ENCODE peak calls at places on chromosomes 1 and 21, in seven cellular contexts. K is right lobe of liver, R is ovary, E is esophagus squamous epithelium, I is adrenal gland, H is A549, O is breast epithelium. T is an unnamed sample.

GRCh38 chr1:24995661-24996060 is 65.6 kb upstream of the RUNX3 start:
- DNase-seq in E (no peak), R (no peak), I (no peak), O (no peak), K (peak; percentile 5), H (no peak), T (no peak)

GRCh38 chr1:53728702-53729535 is 10.0 kb downstream of the GLIS1 start:
- DNase-seq in O (no peak), H (no peak), K (no peak), I (no peak), E (no peak), R (no peak), T (no peak)

GRCh38 chr1:9602794-9603167 is 14.1 kb downstream of the TMEM201 start:
- DNase-seq in R (no peak), H (no peak), I (no peak), O (no peak), K (no peak), E (no peak), T (no peak)

GRCh38 chr1:19310720-19311502 is 1.0 kb downstream of the AKR7A2 start:
- DNase-seq in O (no peak), H (no peak), K (no peak), I (no peak), R (no peak), E (no peak), T (no peak)

GRCh38 chr1:234958066-234958701 is 170.5 kb downstream of the TOMM20 start:
- DNase-seq in I (no peak), O (no peak), E (no peak), H (no peak), K (peak; percentile 57), R (no peak), T (no peak)

GRCh38 chr21:45870851-45871615 is 110.5 kb upstream of the COL6A1 start:
- DNase-seq in E (no peak), I (no peak), K (peak; percentile 16), H (no peak), R (no peak), O (peak; percentile 37), T (no peak)

GRCh38 chr1:185280589-185280988 is 36.5 kb downstream of the IVNS1ABP start:
- DNase-seq in K (no peak), R (no peak), O (no peak), H (no peak), E (no peak), I (no peak), T (no peak)

GRCh38 chr21:44291078-44291935 is 5.6 kb downstream of the AIRE start:
- DNase-seq in R (no peak), K (peak; percentile 14), I (no peak), H (no peak), O (no peak), E (no peak), T (no peak)

GRCh38 chr1:182084487-182085316 is 23.2 kb upstream of the ZNF648 start:
- DNase-seq in I (peak; percentile 88), R (peak; percentile 93), H (peak; percentile 68), O (peak; percentile 88), E (peak; percentile 26), K (peak; percentile 80), T (peak; percentile 98)

GRCh38 chr1:9539165-9539828 is at the start of gene SLC25A33:
- DNase-seq in K (peak; percentile 98), H (peak; percentile 86), R (peak; percentile 99), E (peak; percentile 72), O (peak; percentile 99), I (peak; percentile 96), T (peak; percentile 99)

GRCh38 chr1:20538227-20538626 is 14.1 kb upstream of the FAM43B start:
- DNase-seq in R (no peak), H (no peak), E (no peak), O (no peak), K (no peak), I (no peak), T (no peak)

GRCh38 chr1:228378453-228379164 is 28.0 kb downstream of the TRIM11 start:
- DNase-seq in I (peak; percentile 94), R (peak; percentile 79), H (peak; percentile 62), K (peak; percentile 71), E (no peak), O (peak; percentile 71), T (no peak)

GRCh38 chr1:215744419-215744818 is 177.3 kb downstream of the KCTD3 start:
- DNase-seq in K (no peak), H (no peak), R (no peak), O (no peak), I (no peak), E (no peak), T (no peak)

GRCh38 chr1:247332901-247333361 is 1.3 kb upstream of the ZNF496 start:
- DNase-seq in H (no peak), I (peak; percentile 49), E (no peak), O (no peak), K (peak; percentile 38), R (peak; percentile 26), T (no peak)

GRCh38 chr1:247332215-247332900 is 691 bp upstream of the ZNF496 start:
- DNase-seq in O (no peak), K (peak; percentile 66), R (peak; percentile 65), H (peak; percentile 51), I (peak; percentile 58), E (peak; percentile 24), T (no peak)

GRCh38 chr1:247330548-247331171 is 1.0 kb downstream of the ZNF496 start:
- DNase-seq in O (no peak), K (no peak), R (no peak), H (peak; percentile 23), E (no peak), I (no peak), T (no peak)

GRCh38 chr1:247331526-247332214 is at the start of gene ZNF496:
- DNase-seq in K (peak; percentile 78), H (peak; percentile 90), I (peak; percentile 78), E (no peak), R (peak; percentile 89), O (peak; percentile 71), T (no peak)

GRCh38 chr1:247331172-247331525 is 518 bp downstream of the ZNF496 start:
- DNase-seq in O (peak; percentile 78), R (peak; percentile 77), I (peak; percentile 79), K (peak; percentile 80), E (no peak), H (peak; percentile 81), T (no peak)
- TF ChIP-seq POLR2A in O (peak; percentile 30), R (peak; percentile 40), I (no peak), K (peak; percentile 62), E (peak; percentile 47), H (peak; percentile 42), T (no peak)

DNA sequence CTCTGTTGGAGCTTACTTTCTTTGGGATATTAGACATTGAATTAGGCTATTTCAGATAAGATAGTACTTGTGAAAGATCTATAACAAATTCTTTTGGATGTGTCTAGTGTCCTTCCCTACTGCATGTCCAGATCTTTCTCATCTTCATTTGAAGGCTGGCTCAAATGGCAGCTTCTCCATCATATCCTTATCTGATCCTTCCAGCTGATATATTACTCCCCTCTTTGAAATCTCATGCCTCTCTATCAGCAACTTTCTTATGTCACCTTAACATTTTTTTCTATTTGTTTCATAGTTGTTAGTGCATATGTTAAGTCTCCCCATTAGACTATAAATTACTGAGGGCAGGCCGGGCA is 17.5 kb downstream of the CAP1 start:
- DNase-seq in E (no peak), H (no peak), I (no peak), R (no peak), O (no peak), K (no peak), T (no peak)
- H3K27ac ChIP-seq in E (peak overlapping the region; percentile 2), H (no peak overlapping the region), I (peak overlapping the region; percentile 60), R (no peak overlapping the region), O (no peak overlapping the region), K (peak overlapping the region; percentile 41), T (peak overlapping the region; percentile 53)

GRCh38 chr1:109910123-109910962 is at the start of gene CSF1:
- DNase-seq in I (peak; percentile 93), H (peak; percentile 42), K (peak; percentile 86), O (peak; percentile 67), R (peak; percentile 94), E (peak; percentile 20), T (peak; percentile 98)
- TF ChIP-seq POLR2A in I (peak; percentile 85), H (no peak), K (peak; percentile 82), O (peak; percentile 16), R (peak; percentile 72), E (peak; percentile 81), T (peak; percentile 25)

GRCh38 chr1:33080885-33081553 is at the start of gene AZIN2:
- DNase-seq in I (peak; percentile 98), O (peak; percentile 99), E (peak; percentile 84), R (peak; percentile 98), K (peak; percentile 97), H (peak; percentile 89), T (peak; percentile 99)
- H3K27ac ChIP-seq in I (peak within 1 kb of the TSS; percentile 57), O (peak within 1 kb of the TSS; percentile 71), E (peak within 1 kb of the TSS; percentile 64), R (no peak within 1 kb of the TSS), K (no peak within 1 kb of the TSS), H (peak within 1 kb of the TSS; percentile 92), T (peak within 1 kb of the TSS; percentile 23)

T was measured in esophagus muscularis mucosa.